ENCODE peak calls at places on chromosomes 7 and 10, in six cellular contexts. X is AG10803, O is tibial artery, T is neural progenitor cell, H is fibroblast of lung, L is AG04450. M is an unnamed sample.

GRCh38 chr7:78175330-78175729 is 376.8 kb downstream of the PHTF2 start:
- DNase-seq in X (no peak), O (no peak), T (no peak), H (no peak), L (no peak), M (no peak)

GRCh38 chr7:94654764-94655561 is 970 bp downstream of the SGCE start:
- DNase-seq in X (peak; percentile 77), O (peak; percentile 58), T (peak; percentile 44), H (peak; percentile 67), L (no peak), M (peak; percentile 28)

GRCh38 chr7:6589829-6590644 is at the start of gene INTS15:
- DNase-seq in X (peak; percentile 79), O (peak; percentile 83), T (peak; percentile 94), H (peak; percentile 82), L (peak; percentile 39), M (peak; percentile 85)

GRCh38 chr10:13769926-13770325 is 183.2 kb downstream of the PRPF18 start:
- DNase-seq in X (no peak), O (no peak), T (no peak), H (peak; percentile 87), L (no peak), M (no peak)

GRCh38 chr7:24214670-24215069 is 69.3 kb upstream of the NPY start:
- DNase-seq in X (no peak), O (no peak), T (no peak), H (no peak), L (no peak), M (no peak)

GRCh38 chr7:150988230-150989226 is 2.3 kb upstream of the NOS3 start:
- DNase-seq in X (no peak), O (peak; percentile 77), T (peak; percentile 84), H (no peak), L (no peak), M (peak; percentile 92)

GRCh38 chr7:3174515-3175318 is 126.3 kb upstream of the SDK1 start:
- DNase-seq in X (no peak), O (no peak), T (no peak), H (no peak), L (no peak), M (peak; percentile 34)

GRCh38 chr7:7103343-7104313 is 78.7 kb upstream of the C1GALT1 start:
- DNase-seq in X (peak; percentile 83), O (no peak), T (peak; percentile 55), H (peak; percentile 87), L (peak; percentile 20), M (no peak)

GRCh38 chr10:131885391-131886165 is 15.2 kb upstream of the PPP2R2D start:
- DNase-seq in X (peak; percentile 44), O (peak; percentile 79), T (peak; percentile 83), H (peak; percentile 50), L (peak; percentile 13), M (peak; percentile 92)

GRCh38 chr7:102044984-102045673 is 227.7 kb downstream of the CUX1 start:
- DNase-seq in X (peak; percentile 96), O (peak; percentile 63), T (peak; percentile 15), H (peak; percentile 98), L (peak; percentile 84), M (no peak)

GRCh38 chr10:59905735-59906416 is 480 bp downstream of the CCDC6 start:
- DNase-seq in X (no peak), O (no peak), T (peak; percentile 18), H (no peak), L (no peak), M (peak; percentile 33)

GRCh38 chr7:119999743-120000475 is 273.1 kb upstream of the KCND2 start:
- DNase-seq in X (no peak), O (no peak), T (no peak), H (no peak), L (no peak), M (no peak)

GRCh38 chr7:30433082-30433481 is 45.5 kb downstream of the NOD1 start:
- DNase-seq in X (peak; percentile 87), O (peak; percentile 88), T (peak; percentile 18), H (peak; percentile 91), L (peak; percentile 27), M (no peak)

GRCh38 chr10:131831561-131831960 is 69.2 kb upstream of the PPP2R2D start:
- DNase-seq in X (no peak), O (peak; percentile 49), T (no peak), H (no peak), L (no peak), M (peak; percentile 9)

GRCh38 chr10:58531084-58531695 is 18.5 kb downstream of the BICC1 start:
- DNase-seq in X (peak; percentile 72), O (no peak), T (peak; percentile 78), H (peak; percentile 76), L (no peak), M (peak; percentile 67)

GRCh38 chr7:105876964-105877601 is 684 bp upstream of the ATXN7L1 start:
- DNase-seq in X (peak; percentile 40), O (peak; percentile 71), T (peak; percentile 81), H (peak; percentile 53), L (no peak), M (peak; percentile 60)
- TF ChIP-seq CTCF in X (no peak), O (no peak), T (no peak), H (peak; percentile 11), L (peak; percentile 31), M (no peak)

GRCh38 chr10:44457259-44457658 is 72.4 kb upstream of the CXCL12 start:
- DNase-seq in X (no peak), O (no peak), T (no peak), H (no peak), L (no peak), M (no peak)
- TF ChIP-seq CTCF in X (peak; percentile 23), O (no peak), T (peak; percentile 29), H (peak; percentile 9), L (peak; percentile 22), M (peak; percentile 30)

DNA sequence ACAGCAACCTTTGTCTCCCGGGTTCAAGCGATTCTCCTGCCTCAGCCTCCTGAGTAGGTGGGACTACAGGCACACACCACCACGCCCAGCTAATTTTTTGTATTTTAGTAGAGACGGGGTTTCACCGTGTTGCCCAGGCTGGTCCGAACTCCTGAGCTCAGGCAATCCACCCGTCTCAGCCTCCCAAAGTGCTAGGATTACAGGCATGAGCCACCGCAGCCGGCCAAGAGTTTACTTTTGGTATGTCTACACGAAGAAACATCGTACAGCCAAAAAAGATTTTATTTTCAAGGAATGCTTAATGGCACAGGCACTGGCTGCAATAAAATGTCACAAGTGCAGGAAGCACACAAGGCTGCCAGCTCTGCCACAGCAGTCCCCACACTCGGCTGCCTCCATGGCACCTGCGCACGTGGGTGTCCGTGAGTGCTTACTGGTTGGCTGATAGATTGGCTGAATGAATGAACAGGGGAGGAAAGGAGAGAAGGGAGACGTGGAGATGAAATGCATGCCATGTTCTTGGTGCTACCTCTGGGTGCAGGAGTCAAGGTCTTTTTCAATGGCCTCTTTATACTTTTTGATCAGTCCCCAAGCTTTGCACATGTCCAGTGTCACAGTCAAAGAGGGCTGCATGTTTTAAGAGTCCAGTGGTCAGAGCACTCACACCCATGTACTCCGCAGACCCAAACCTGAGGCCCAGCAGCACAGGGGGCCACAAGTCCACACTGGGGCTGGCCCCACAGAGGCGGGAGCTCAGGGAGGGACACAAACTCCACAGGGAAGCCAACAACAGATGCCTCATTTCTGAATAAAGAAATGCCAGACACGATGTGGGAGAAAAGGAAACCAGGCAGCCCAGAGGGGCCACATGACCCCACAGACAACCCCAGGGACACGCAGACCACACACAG is 198.2 kb downstream of the MAD1L1 start:
- DNase-seq in X (no peak), O (peak; percentile 48), T (no peak), H (no peak), L (no peak), M (no peak)
- TF ChIP-seq CTCF in X (no peak), O (no peak), T (no peak), H (no peak), L (no peak), M (no peak)

GRCh38 chr10:70753841-70754621 is 31.1 kb downstream of the TBATA start:
- DNase-seq in X (peak; percentile 72), O (no peak), T (no peak), H (no peak), L (no peak), M (no peak)
- TF ChIP-seq CTCF in X (no peak), O (no peak), T (no peak), H (no peak), L (no peak), M (no peak)

M was measured in glutamatergic neuron.